ENCODE peak calls at places on chromosome 5, in seven cellular contexts. X is GM12878, G is HCT116, A is SK-N-SH, Z is HepG2, I is K562, W is H1. T is an unnamed sample.

GRCh38 chr5:73443725-73444498 is 4.7 kb downstream of the FOXD1 start:
- DNase-seq in I (no peak), W (peak), G (no peak), A (no peak), X (no peak), Z (no peak), T (no peak)

GRCh38 chr5:61933787-61934626 is 372.0 kb upstream of the KIF2A start:
- DNase-seq in Z (peak), I (peak), A (peak), X (peak), G (peak), W (no peak), T (peak)

GRCh38 chr5:157602505-157602904 is 26.9 kb upstream of the ADAM19 start:
- DNase-seq in G (no peak), A (no peak), W (no peak), Z (no peak), I (no peak), X (no peak), T (no peak)

GRCh38 chr5:172958268-172959046 is 767 bp upstream of the RPL26L1 start:
- DNase-seq in W (peak), A (peak), I (peak), Z (peak), G (peak), X (no peak), T (peak)

GRCh38 chr5:8349855-8350254 is 480.9 kb downstream of the MTRR start:
- DNase-seq in I (no peak), G (no peak), W (no peak), A (no peak), X (peak), Z (no peak), T (no peak)

GRCh38 chr5:173396311-173396993 is 68.2 kb upstream of the STC2 start:
- DNase-seq in A (peak), G (peak), I (peak), W (peak), Z (peak), X (no peak), T (no peak)

GRCh38 chr5:53381-54174 is 38.4 kb upstream of the PLEKHG4B start:
- DNase-seq in G (no peak), X (no peak), I (peak), A (peak), W (peak), Z (no peak), T (peak)

GRCh38 chr5:149130932-149131273 is 10.4 kb upstream of the ABLIM3 start:
- DNase-seq in I (no peak), G (no peak), Z (no peak), A (no peak), W (no peak), X (no peak), T (no peak)

GRCh38 chr5:31220968-31221367 is 27.5 kb downstream of the CDH6 start:
- DNase-seq in A (no peak), W (no peak), Z (peak), G (no peak), I (no peak), X (no peak), T (no peak)

GRCh38 chr5:32934529-32934928 is 223.4 kb downstream of the NPR3 start:
- DNase-seq in A (no peak), I (no peak), G (no peak), W (no peak), Z (no peak), X (no peak), T (no peak)

GRCh38 chr5:172496671-172497371 is 42.5 kb upstream of the SH3PXD2B start:
- DNase-seq in I (no peak), G (no peak), W (no peak), X (no peak), A (peak), Z (no peak), T (no peak)

GRCh38 chr5:43042626-43043399 is 2.7 kb upstream of the ANXA2R start:
- DNase-seq in I (peak), A (peak), Z (no peak), W (no peak), X (peak), G (peak), T (no peak)

GRCh38 chr5:66362676-66363075 is 218.6 kb downstream of the SREK1 start:
- DNase-seq in G (no peak), W (no peak), I (no peak), A (no peak), X (no peak), Z (no peak), T (no peak)

GRCh38 chr5:99449786-99450185 is 521.0 kb upstream of the CHD1 start:
- DNase-seq in G (no peak), A (no peak), X (no peak), W (no peak), I (no peak), Z (no peak), T (no peak)

GRCh38 chr5:173493846-173494245 is 122.6 kb downstream of the BOD1 start:
- DNase-seq in W (no peak), X (no peak), A (no peak), Z (no peak), I (no peak), G (no peak), T (no peak)

GRCh38 chr5:111394580-111394979 is 117.8 kb downstream of the STARD4 start:
- DNase-seq in I (no peak), G (no peak), W (no peak), Z (no peak), X (no peak), A (no peak), T (no peak)

GRCh38 chr5:34620185-34620584 is 35.9 kb upstream of the RAI14 start:
- DNase-seq in W (no peak), G (no peak), X (no peak), I (no peak), Z (no peak), A (no peak), T (no peak)

GRCh38 chr5:36237756-36238155 is 4.0 kb downstream of the NADK2 start:
- DNase-seq in I (peak), X (no peak), A (no peak), G (no peak), Z (no peak), W (no peak), T (no peak)

GRCh38 chr5:73066466-73066865 is 53.9 kb upstream of the TMEM171 start:
- DNase-seq in A (no peak), I (no peak), X (no peak), W (no peak), G (no peak), Z (no peak), T (no peak)

GRCh38 chr5:157476699-157477408 is 16.8 kb downstream of the NIPAL4 start:
- DNase-seq in X (no peak), G (peak), W (no peak), A (peak), I (peak), Z (peak), T (peak)

GRCh38 chr5:89929173-89929572 is 480.4 kb downstream of the CETN3 start:
- DNase-seq in A (no peak), W (no peak), I (no peak), Z (no peak), G (peak), X (no peak), T (no peak)

GRCh38 chr5:81572201-81572600 is 178.3 kb upstream of the ACOT12 start:
- DNase-seq in W (no peak), G (no peak), X (no peak), Z (no peak), A (no peak), I (no peak), T (no peak)
- TF ChIP-seq JUND in W (no peak), G (no peak), X (no peak), Z (no peak), A (no peak), I (no peak), T (no peak)

GRCh38 chr5:160175438-160176218 is 53.7 kb upstream of the FABP6 start:
- DNase-seq in I (no peak), G (no peak), Z (no peak), W (no peak), A (peak), X (no peak), T (no peak)
- TF ChIP-seq JUND in I (no peak), G (no peak), Z (no peak), W (no peak), A (no peak), X (no peak), T (no peak)

GRCh38 chr5:1503301-1504243 is 20.2 kb downstream of the LPCAT1 start:
- DNase-seq in Z (no peak), X (no peak), W (no peak), I (peak), G (no peak), A (no peak), T (no peak)

GRCh38 chr5:1500411-1501091 is 23.2 kb downstream of the LPCAT1 start:
- DNase-seq in I (no peak), G (no peak), W (no peak), A (no peak), Z (no peak), X (no peak), T (no peak)

GRCh38 chr5:1502737-1503120 is 21.0 kb downstream of the LPCAT1 start:
- DNase-seq in G (no peak), A (no peak), Z (no peak), X (no peak), W (no peak), I (no peak), T (no peak)

GRCh38 chr5:1501372-1502045 is 22.3 kb downstream of the LPCAT1 start:
- DNase-seq in I (no peak), Z (no peak), G (no peak), W (no peak), X (no peak), A (no peak), T (no peak)

DNA sequence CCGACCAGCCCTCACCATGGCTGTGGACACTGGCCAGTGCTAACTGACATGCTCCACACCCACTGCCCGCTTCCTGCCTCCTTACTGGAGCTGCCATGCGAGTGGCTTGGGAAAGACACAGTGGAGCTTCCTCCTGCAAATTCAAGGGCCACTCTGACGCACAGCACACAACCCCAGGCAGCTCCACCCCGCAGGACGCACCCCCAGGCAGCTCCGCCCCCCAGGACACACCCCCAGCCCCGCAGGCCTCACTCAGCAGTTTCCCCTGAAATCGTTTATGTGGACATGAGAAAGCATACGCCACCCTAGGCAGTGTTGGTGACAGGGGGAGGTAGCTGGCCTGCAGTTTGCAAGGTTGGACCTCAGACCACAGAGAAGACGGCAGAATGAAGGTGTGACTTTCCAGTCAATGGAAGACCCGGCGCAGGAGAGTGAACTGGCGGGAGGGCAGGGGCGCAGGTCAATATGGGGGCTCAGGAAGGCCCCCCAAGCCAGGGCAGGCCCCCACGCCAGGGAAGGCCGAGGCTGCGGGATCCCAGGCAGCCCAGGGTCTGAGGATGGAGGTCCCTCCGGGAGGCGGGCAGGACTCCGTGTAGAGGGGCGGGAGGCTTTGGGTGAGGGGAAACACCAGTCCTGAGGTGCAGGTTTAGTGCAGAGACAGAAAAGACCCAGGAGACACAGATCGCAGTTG is 21.6 kb downstream of the LPCAT1 start:
- DNase-seq in W (no peak), A (no peak), X (no peak), G (no peak), Z (no peak), I (peak), T (no peak)
- TF ChIP-seq JUND in W (no peak), A (no peak), X (no peak), G (no peak), Z (no peak), I (no peak), T (no peak)

GRCh38 chr5:113040672-113041071 is 64.1 kb downstream of the DCP2 start:
- DNase-seq in W (no peak), Z (no peak), G (no peak), I (no peak), A (no peak), X (no peak), T (no peak)

GRCh38 chr5:113047234-113047633 is 70.6 kb downstream of the DCP2 start:
- DNase-seq in W (no peak), I (peak), X (no peak), G (peak), A (no peak), Z (no peak), T (no peak)

GRCh38 chr5:113044776-113045175 is 68.2 kb downstream of the DCP2 start:
- DNase-seq in W (no peak), A (no peak), G (no peak), X (no peak), I (no peak), Z (no peak), T (no peak)

GRCh38 chr5:113042491-113043243 is 66.1 kb downstream of the DCP2 start:
- DNase-seq in A (no peak), I (peak), Z (no peak), W (no peak), X (no peak), G (no peak), T (no peak)

GRCh38 chr5:113043491-113043931 is 66.9 kb downstream of the DCP2 start:
- DNase-seq in I (peak), Z (peak), A (peak), G (no peak), W (peak), X (no peak), T (no peak)
- TF ChIP-seq JUND in I (no peak), Z (no peak), A (no peak), G (no peak), W (no peak), X (no peak), T (no peak)

GRCh38 chr5:1479581-1480188 is 34.4 kb upstream of the SLC6A3 start:
- DNase-seq in G (no peak), I (peak), Z (peak), A (peak), W (no peak), X (no peak), T (peak)
- TF ChIP-seq JUND in G (no peak), I (peak), Z (no peak), A (no peak), W (no peak), X (no peak), T (no peak)

DNA sequence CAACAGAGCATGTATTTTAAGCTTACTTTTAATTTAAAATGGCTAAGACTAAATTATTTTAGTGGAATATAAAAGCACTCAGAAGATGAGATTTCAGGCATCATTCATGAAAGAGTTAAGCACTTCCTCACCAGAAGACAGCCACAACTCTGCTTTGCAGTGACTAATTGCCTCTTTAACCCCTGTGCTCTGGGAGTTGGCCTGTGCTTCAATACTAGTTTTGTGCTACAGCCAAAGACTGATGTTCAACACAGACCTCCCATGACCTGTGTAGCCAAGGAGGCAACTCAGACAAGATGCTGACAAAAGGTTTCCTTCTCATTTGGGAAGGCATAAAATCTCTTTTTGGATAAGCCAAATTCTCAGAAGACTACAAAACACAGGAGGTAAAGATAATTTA is 353.5 kb downstream of the FBXL17 start:
- DNase-seq in A (peak), G (no peak), Z (no peak), X (no peak), I (no peak), W (no peak), T (no peak)
- TF ChIP-seq JUND in A (no peak), G (no peak), Z (no peak), X (no peak), I (no peak), W (no peak), T (no peak)

GRCh38 chr5:122844916-122845252 is 529 bp upstream of the SNX24 start:
- DNase-seq in X (no peak), I (no peak), G (no peak), W (no peak), Z (no peak), A (no peak), T (no peak)

GRCh38 chr5:122844136-122844915 is 1.1 kb upstream of the SNX24 start:
- DNase-seq in A (no peak), Z (peak), G (no peak), W (no peak), I (peak), X (no peak), T (peak)

GRCh38 chr5:122847687-122848081 is 2.3 kb downstream of the SNX24 start:
- DNase-seq in A (no peak), G (no peak), Z (peak), W (no peak), X (no peak), I (no peak), T (no peak)

GRCh38 chr5:122846051-122846567 is 696 bp downstream of the SNX24 start:
- DNase-seq in A (peak), G (no peak), X (no peak), W (no peak), Z (peak), I (no peak), T (peak)

DNA sequence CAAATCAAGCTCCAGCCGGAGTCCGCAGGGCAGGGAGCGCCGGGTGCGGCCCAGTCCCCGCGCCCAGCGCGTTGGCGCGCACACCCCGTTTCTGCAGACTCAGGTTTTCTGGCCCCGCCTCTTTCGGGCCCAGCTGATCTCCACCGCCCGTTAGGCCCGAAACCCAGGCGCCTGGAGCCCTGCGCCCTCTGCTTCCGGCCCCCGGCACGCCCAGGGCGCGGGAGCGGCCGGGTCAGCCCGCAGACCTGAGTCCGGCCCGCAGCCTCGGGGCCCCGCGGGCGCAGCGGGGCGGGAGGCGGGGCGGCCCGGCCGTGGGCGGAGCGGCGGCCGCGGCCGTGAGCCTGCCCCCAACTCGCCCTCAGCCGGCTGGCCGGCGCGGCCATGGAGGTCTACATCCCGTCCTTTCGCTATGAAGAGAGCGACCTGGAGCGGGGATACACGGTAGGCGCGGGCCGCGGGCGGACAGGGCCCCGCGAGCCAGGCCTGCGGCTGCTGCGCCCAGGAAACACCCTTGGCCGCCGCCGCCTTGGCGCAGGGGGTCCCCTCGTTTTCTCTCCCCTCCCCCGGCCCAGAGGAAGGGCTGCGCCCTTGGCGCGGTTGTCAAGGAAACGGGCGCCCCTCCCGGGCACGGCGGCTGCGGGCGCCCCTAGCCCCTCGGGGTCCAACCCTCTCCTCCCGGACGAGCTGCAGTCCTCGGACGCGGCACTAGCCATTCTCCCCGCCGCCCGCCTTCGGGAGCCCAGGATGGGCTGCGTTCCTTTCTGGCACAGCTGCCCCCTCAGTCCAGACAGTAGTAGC is at the start of gene SNX24:
- DNase-seq in W (peak), A (peak), G (peak), X (no peak), Z (peak), I (peak), T (peak)
- TF ChIP-seq JUND in W (no peak), A (no peak), G (no peak), X (no peak), Z (no peak), I (no peak), T (no peak)

DNA sequence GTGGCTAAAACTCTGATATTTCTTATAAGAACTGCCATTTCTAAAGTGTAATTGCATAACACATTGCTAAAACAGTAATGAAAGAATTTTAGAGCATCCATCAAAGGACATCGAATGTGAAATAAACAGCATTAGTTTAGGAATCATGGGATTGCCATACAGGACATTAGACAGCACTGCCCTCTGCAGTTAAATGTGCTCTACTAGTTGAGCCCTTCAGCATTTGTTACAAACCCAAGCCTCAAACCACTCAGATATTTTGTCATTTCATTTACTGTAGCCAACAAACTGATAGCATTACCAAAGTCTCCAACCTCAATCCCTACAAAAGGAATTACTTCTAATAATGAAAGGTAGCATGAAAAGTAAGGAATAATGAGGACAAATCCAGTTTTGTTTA is 116.8 kb upstream of the COX7C start:
- DNase-seq in A (no peak), X (no peak), Z (no peak), W (no peak), I (no peak), G (peak), T (peak)
- TF ChIP-seq JUND in A (no peak), X (no peak), Z (no peak), W (no peak), I (no peak), G (no peak), T (no peak)

GRCh38 chr5:79459626-79460025 is 54.3 kb downstream of the HOMER1 start:
- DNase-seq in I (no peak), A (no peak), W (no peak), Z (no peak), G (no peak), X (no peak), T (no peak)

GRCh38 chr5:79464278-79464677 is 49.7 kb downstream of the HOMER1 start:
- DNase-seq in Z (no peak), G (no peak), I (no peak), X (no peak), W (no peak), A (no peak), T (no peak)

DNA sequence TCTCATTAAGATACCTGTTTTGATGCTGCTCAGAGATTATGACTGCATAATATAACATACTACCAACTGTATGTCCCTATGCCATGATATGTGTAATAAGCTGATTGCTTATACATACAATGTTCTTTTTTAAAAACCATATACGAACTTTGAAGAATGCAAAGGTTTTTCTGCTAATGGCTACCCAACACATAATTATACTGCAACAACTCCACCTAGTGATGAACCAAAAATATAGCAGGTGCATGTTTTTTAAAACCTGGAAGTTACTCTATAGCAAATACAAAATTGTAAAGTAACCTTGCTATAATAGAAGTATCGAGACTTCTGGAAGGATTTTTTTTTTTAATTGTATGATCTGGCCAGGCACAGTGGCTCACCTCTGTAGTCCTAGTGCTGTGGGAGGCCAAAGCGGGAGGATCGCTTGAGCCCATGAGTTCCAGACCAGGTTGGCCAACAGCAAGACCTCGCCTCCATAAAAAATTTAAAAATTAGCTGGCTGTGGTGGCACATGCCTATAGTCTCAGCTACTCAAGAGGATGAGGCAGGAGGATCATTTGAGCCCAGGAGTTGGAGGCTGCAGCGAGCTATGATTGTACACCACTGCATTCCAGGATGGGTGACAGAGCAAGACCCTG is 49.1 kb downstream of the HOMER1 start:
- DNase-seq in Z (no peak), A (peak), X (no peak), W (no peak), I (peak), G (peak), T (peak)
- TF ChIP-seq JUND in Z (no peak), A (no peak), X (no peak), W (no peak), I (no peak), G (no peak), T (no peak)

GRCh38 chr5:55316289-55316688 is 8.5 kb downstream of the MTREX start:
- DNase-seq in G (no peak), A (no peak), Z (no peak), I (no peak), W (no peak), X (no peak), T (no peak)
- TF ChIP-seq JUND in G (no peak), A (no peak), Z (no peak), I (peak), W (no peak), X (no peak), T (no peak)